ENCODE peak calls at places on chromosomes 1 and 21, in four cellular contexts. W, T, J and D are unnamed samples.

GRCh38 chr1:151311589-151312331 is 15.5 kb downstream of the PI4KB start:
- DNase-seq in J (peak), T (peak), W (no peak), D (no peak)

GRCh38 chr1:111738436-111739221 is 566 bp downstream of the INKA2 start:
- DNase-seq in T (peak), W (peak), J (peak), D (no peak)

GRCh38 chr21:42524341-42525227 is 10.9 kb downstream of the SLC37A1 start:
- DNase-seq in W (no peak), J (peak), T (no peak), D (no peak)

GRCh38 chr1:51663105-51663504 is 46.2 kb downstream of the OSBPL9 start:
- DNase-seq in W (no peak), T (no peak), J (no peak), D (no peak)

GRCh38 chr21:37803076-37803475 is 113.2 kb downstream of the KCNJ6 start:
- DNase-seq in W (no peak), J (no peak), T (no peak), D (no peak)

GRCh38 chr1:184329962-184330868 is 56.6 kb upstream of the C1orf21 start:
- DNase-seq in J (no peak), W (no peak), T (peak), D (no peak)

GRCh38 chr21:46619846-46620245 is 15.0 kb upstream of the S100B start:
- DNase-seq in J (no peak), W (no peak), T (no peak), D (no peak)

GRCh38 chr1:33346921-33347649 is 26.2 kb upstream of the A3GALT2 start:
- DNase-seq in W (no peak), T (peak), J (no peak), D (no peak)

GRCh38 chr1:47190807-47191206 is 971 bp upstream of the PDZK1IP1 start:
- DNase-seq in W (no peak), J (no peak), T (no peak), D (no peak)

GRCh38 chr1:226495716-226496115 is 52.8 kb upstream of the STUM start:
- DNase-seq in W (no peak), J (no peak), T (peak), D (no peak)

GRCh38 chr1:246907472-246907871 is 24.3 kb downstream of the AHCTF1 start:
- DNase-seq in W (peak), T (peak), J (no peak), D (no peak)

GRCh38 chr1:220991959-220992704 is 112.9 kb downstream of the HLX start:
- DNase-seq in T (no peak), W (no peak), J (no peak), D (no peak)

GRCh38 chr1:234960722-234961467 is 167.7 kb downstream of the TOMM20 start:
- DNase-seq in J (no peak), W (no peak), T (no peak), D (no peak)

GRCh38 chr1:32816676-32817158 is 441 bp downstream of the YARS1 start:
- DNase-seq in T (peak), W (no peak), J (no peak), D (no peak)

GRCh38 chr1:223363856-223364684 is at the start of gene SUSD4:
- DNase-seq in T (no peak), J (peak), W (peak), D (peak)

GRCh38 chr1:159923203-159924024 is 1.9 kb downstream of the TAGLN2 start:
- DNase-seq in J (peak), W (no peak), T (peak), D (no peak)

GRCh38 chr1:39178541-39179431 is 25.7 kb upstream of the MACF1 start:
- DNase-seq in J (no peak), W (no peak), T (peak), D (no peak)

GRCh38 chr1:19759740-19760089 is 40.0 kb downstream of the TMCO4 start:
- DNase-seq in W (no peak), J (no peak), T (peak), D (no peak)

GRCh38 chr1:21324368-21325137 is 34.3 kb upstream of the ECE1 start:
- DNase-seq in T (peak), J (no peak), W (no peak), D (no peak)

GRCh38 chr1:220544901-220545303 is 17.0 kb downstream of the MARK1 start:
- DNase-seq in T (no peak), W (no peak), J (no peak), D (no peak)

GRCh38 chr21:42108941-42109340 is 37.8 kb downstream of the UMODL1 start:
- DNase-seq in W (no peak), T (no peak), J (no peak), D (no peak)

GRCh38 chr1:227661495-227661894 is 73.6 kb downstream of the JMJD4 start:
- DNase-seq in T (no peak), J (no peak), W (no peak), D (no peak)

GRCh38 chr1:183218981-183219621 is 33.0 kb downstream of the LAMC2 start:
- DNase-seq in W (no peak), J (peak), T (no peak), D (no peak)

GRCh38 chr1:65011983-65012382 is 45.6 kb upstream of the JAK1 start:
- DNase-seq in T (no peak), J (no peak), W (no peak), D (no peak)

GRCh38 chr1:13751458-13751871 is 51.5 kb downstream of the PRDM2 start:
- DNase-seq in T (no peak), W (no peak), J (no peak), D (no peak)

GRCh38 chr1:215890438-215890837 is 323.3 kb downstream of the KCTD3 start:
- DNase-seq in W (no peak), T (no peak), J (no peak), D (no peak)

GRCh38 chr1:37509181-37509580 is 5.4 kb downstream of the MEAF6 start:
- DNase-seq in W (no peak), T (peak), J (no peak), D (no peak)

GRCh38 chr1:114458208-114458777 is 52.7 kb downstream of the TRIM33 start:
- DNase-seq in T (peak), W (no peak), J (no peak), D (no peak)

GRCh38 chr1:97010865-97011264 is 289.3 kb downstream of the PTBP2 start:
- DNase-seq in W (no peak), J (no peak), T (no peak), D (no peak)